ENCODE peak calls at places on chromosome 18, in six cellular contexts. U is thyroid gland, N is uterus, G is spleen, B is HCT116, S is heart left ventricle. R is an unnamed sample.

GRCh38 chr18:28365406-28365805 is 188.5 kb upstream of the CDH2 start:
- DNase-seq in U (no peak), N (no peak), G (no peak), B (no peak), S (no peak), R (peak; percentile 4)

GRCh38 chr18:60053747-60054304 is 154.0 kb downstream of the PMAIP1 start:
- DNase-seq in U (no peak), N (no peak), G (no peak), B (peak; percentile 97), S (no peak), R (no peak)

GRCh38 chr18:63963610-63964256 is 6.1 kb upstream of the SERPINB8 start:
- DNase-seq in U (peak; percentile 53), N (peak; percentile 28), G (no peak), B (peak; percentile 56), S (peak; percentile 39), R (peak; percentile 74)

GRCh38 chr18:37701967-37702366 is 136.4 kb upstream of the CELF4 start:
- DNase-seq in U (no peak), N (no peak), G (no peak), B (no peak), S (no peak), R (no peak)

GRCh38 chr18:68847219-68847860 is 49.5 kb downstream of the CCDC102B start:
- DNase-seq in U (no peak), N (no peak), G (no peak), B (peak; percentile 19), S (no peak), R (no peak)

GRCh38 chr18:46407471-46408166 is 249.4 kb downstream of the LOXHD1 start:
- DNase-seq in U (no peak), N (no peak), G (no peak), B (no peak), S (peak; percentile 68), R (no peak)

GRCh38 chr18:51330739-51331138 is 133.3 kb upstream of the MEX3C start:
- DNase-seq in U (no peak), N (no peak), G (no peak), B (no peak), S (no peak), R (no peak)

GRCh38 chr18:901769-902168 is 2.9 kb upstream of the ADCYAP1 start:
- DNase-seq in U (no peak), N (no peak), G (no peak), B (no peak), S (no peak), R (no peak)

GRCh38 chr18:63285332-63285731 is 34.2 kb downstream of the BCL2 start:
- DNase-seq in U (no peak), N (no peak), G (peak; percentile 78), B (no peak), S (no peak), R (no peak)

GRCh38 chr18:63161032-63161727 is 158.4 kb downstream of the BCL2 start:
- DNase-seq in U (no peak), N (no peak), G (no peak), B (no peak), S (no peak), R (no peak)

GRCh38 chr18:48328473-48329205 is 80.5 kb downstream of the ZBTB7C start:
- DNase-seq in U (no peak), N (no peak), G (peak; percentile 27), B (peak; percentile 8), S (no peak), R (no peak)

GRCh38 chr18:42915240-42915791 is 200.2 kb downstream of the RIT2 start:
- DNase-seq in U (no peak), N (no peak), G (no peak), B (no peak), S (no peak), R (no peak)

GRCh38 chr18:56873441-56874140 is 222.4 kb downstream of the WDR7 start:
- DNase-seq in U (no peak), N (no peak), G (no peak), B (no peak), S (no peak), R (no peak)

GRCh38 chr18:75010725-75011124 is 198.2 kb downstream of the PTGR3 start:
- DNase-seq in U (no peak), N (no peak), G (no peak), B (no peak), S (no peak), R (no peak)

GRCh38 chr18:6959110-6959509 is 158.5 kb downstream of the LAMA1 start:
- DNase-seq in U (no peak), N (no peak), G (no peak), B (no peak), S (no peak), R (no peak)

GRCh38 chr18:79484661-79485621 is 89.2 kb downstream of the NFATC1 start:
- DNase-seq in U (peak; percentile 46), N (no peak), G (peak; percentile 73), B (no peak), S (peak; percentile 61), R (peak; percentile 3)

GRCh38 chr18:78904179-78904531 is 75.5 kb upstream of the SALL3 start:
- DNase-seq in U (no peak), N (no peak), G (no peak), B (no peak), S (no peak), R (no peak)

GRCh38 chr18:78526275-78526674 is 453.3 kb upstream of the SALL3 start:
- DNase-seq in U (no peak), N (no peak), G (no peak), B (no peak), S (no peak), R (no peak)

GRCh38 chr18:80172056-80172455 is 63.0 kb downstream of the ADNP2 start:
- DNase-seq in U (no peak), N (no peak), G (no peak), B (no peak), S (no peak), R (no peak)

GRCh38 chr18:48330016-48330991 is 78.9 kb downstream of the ZBTB7C start:
- DNase-seq in U (peak; percentile 60), N (no peak), G (peak; percentile 43), B (peak; percentile 47), S (no peak), R (no peak)

GRCh38 chr18:44128365-44128764 is 552.3 kb upstream of the SETBP1 start:
- DNase-seq in U (no peak), N (no peak), G (no peak), B (no peak), S (no peak), R (no peak)

GRCh38 chr18:63532471-63532870 is 9.7 kb upstream of the SERPINB12 start:
- DNase-seq in U (no peak), N (no peak), G (no peak), B (no peak), S (no peak), R (no peak)

GRCh38 chr18:63319383-63320040 is at the start of gene BCL2:
- DNase-seq in U (no peak), N (peak; percentile 58), G (no peak), B (no peak), S (peak; percentile 30), R (peak; percentile 25)

GRCh38 chr18:75538727-75539126 is 111.2 kb upstream of the SMIM21 start:
- DNase-seq in U (no peak), N (no peak), G (no peak), B (no peak), S (no peak), R (no peak)

GRCh38 chr18:45724591-45724990 is 610 bp downstream of the SLC14A1 start:
- DNase-seq in U (no peak), N (no peak), G (no peak), B (no peak), S (no peak), R (no peak)

GRCh38 chr18:69985239-69985638 is 37.6 kb upstream of the CD226 start:
- DNase-seq in U (no peak), N (no peak), G (no peak), B (no peak), S (no peak), R (no peak)
- TF ChIP-seq POLR2A in U (no peak), N (no peak), G (no peak), B (no peak), S (no peak), R (no peak)

DNA sequence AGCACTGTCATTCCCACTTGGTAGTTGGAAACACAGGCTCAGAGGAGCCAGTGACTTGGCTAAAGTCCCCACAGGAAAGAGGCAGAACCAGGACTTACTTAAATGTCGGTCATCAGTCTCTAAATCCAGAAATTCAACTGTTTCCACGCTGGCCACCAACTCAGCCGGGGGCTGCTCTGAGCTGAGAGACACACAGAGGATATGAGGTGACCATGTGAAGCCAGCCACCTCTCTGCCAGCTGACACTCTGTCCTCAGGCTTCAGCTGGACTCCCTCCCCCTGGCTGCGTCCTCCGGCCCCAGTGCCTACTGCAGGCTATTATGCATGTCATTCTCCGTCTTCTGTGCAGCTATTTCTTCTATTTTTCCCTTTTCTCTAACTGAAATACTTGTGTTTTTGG is 168.9 kb downstream of the ANKRD30B start:
- DNase-seq in U (no peak), N (no peak), G (no peak), B (no peak), S (no peak), R (no peak)
- TF ChIP-seq POLR2A in U (no peak), N (no peak), G (no peak), B (no peak), S (no peak), R (no peak)

GRCh38 chr18:35466334-35466733 is 31.4 kb downstream of the INO80C start:
- DNase-seq in U (no peak), N (no peak), G (no peak), B (no peak), S (no peak), R (no peak)

GRCh38 chr18:35464731-35465728 is 32.7 kb downstream of the INO80C start:
- DNase-seq in U (no peak), N (no peak), G (no peak), B (no peak), S (no peak), R (no peak)

GRCh38 chr18:35469696-35470095 is 28.1 kb downstream of the INO80C start:
- DNase-seq in U (no peak), N (no peak), G (no peak), B (no peak), S (no peak), R (no peak)

GRCh38 chr18:35466815-35467623 is 30.7 kb downstream of the INO80C start:
- DNase-seq in U (peak; percentile 11), N (no peak), G (no peak), B (no peak), S (peak; percentile 42), R (no peak)

DNA sequence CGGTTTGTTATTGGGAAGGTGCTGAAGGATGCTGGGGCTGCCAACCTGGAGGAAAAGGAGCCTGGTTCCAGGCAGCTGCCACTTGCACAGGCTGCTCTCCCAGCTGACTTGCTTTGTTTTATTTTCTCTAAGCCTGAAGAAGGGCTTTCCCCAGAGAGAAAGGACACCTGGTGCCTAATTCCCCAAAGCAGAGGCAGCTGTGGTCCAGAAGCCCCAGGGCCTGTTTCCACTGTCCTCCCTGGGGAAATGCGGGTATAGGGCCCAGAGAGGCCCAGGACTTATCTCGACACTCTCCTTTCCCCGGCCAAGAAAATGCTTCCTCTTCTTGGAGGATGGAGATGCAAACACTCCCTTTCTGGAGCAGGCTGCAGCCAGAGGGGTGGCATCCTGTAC is 30.1 kb downstream of the INO80C start:
- DNase-seq in U (no peak), N (no peak), G (no peak), B (no peak), S (no peak), R (no peak)
- TF ChIP-seq POLR2A in U (no peak), N (no peak), G (no peak), B (no peak), S (no peak), R (no peak)

GRCh38 chr18:22084547-22084946 is 84.8 kb upstream of the GATA6 start:
- DNase-seq in U (no peak), N (no peak), G (no peak), B (no peak), S (peak; percentile 60), R (peak; percentile 83)
- TF ChIP-seq POLR2A in U (no peak), N (no peak), G (no peak), B (no peak), S (no peak), R (peak; percentile 65)

GRCh38 chr18:10406172-10406663 is 48.2 kb upstream of the APCDD1 start:
- DNase-seq in U (no peak), N (no peak), G (no peak), B (no peak), S (peak; percentile 34), R (peak; percentile 24)
- TF ChIP-seq POLR2A in U (no peak), N (no peak), G (no peak), B (no peak), S (no peak), R (no peak)

R was measured in body of pancreas.